ENCODE peak calls at places on chromosome 21, in ten cellular contexts. J is sigmoid colon, D is ovary, I is tibial nerve, S is SK-N-SH, W is K562, P is HepG2, Z is GM12878, L is A549, H is suprapubic skin. N is an unnamed sample.

GRCh38 chr21:41764558-41765392 is 2.1 kb downstream of the RIPK4 start:
- DNase-seq in I (no peak), P (peak; percentile 82), Z (no peak), W (no peak), S (no peak), H (no peak), L (peak; percentile 59), D (no peak), J (peak; percentile 15), N (no peak)

GRCh38 chr21:38083534-38083933 is 167.3 kb upstream of the KCNJ6 start:
- DNase-seq in W (no peak), D (no peak), L (no peak), J (no peak), S (no peak), H (no peak), Z (no peak), I (no peak), P (no peak), N (no peak)

GRCh38 chr21:41564871-41565281 is 56.9 kb upstream of the TMPRSS2 start:
- DNase-seq in J (no peak), P (peak; percentile 7), L (peak; percentile 23), S (no peak), D (no peak), Z (no peak), W (no peak), H (no peak), I (no peak), N (no peak)

GRCh38 chr21:17455028-17455353 is 57.9 kb upstream of the CXADR start:
- DNase-seq in H (no peak), D (no peak), I (no peak), W (no peak), P (no peak), Z (no peak), S (no peak), J (no peak), L (no peak), N (no peak)

GRCh38 chr21:38979271-38980196 is 173.8 kb downstream of the ETS2 start:
- DNase-seq in S (no peak), J (no peak), W (no peak), D (no peak), P (no peak), H (no peak), I (no peak), Z (no peak), L (no peak), N (no peak)

GRCh38 chr21:17460094-17460493 is 52.7 kb upstream of the CXADR start:
- DNase-seq in D (no peak), L (no peak), H (no peak), Z (no peak), S (no peak), J (no peak), P (no peak), W (no peak), I (no peak), N (no peak)

GRCh38 chr21:37582613-37583012 is 216.0 kb downstream of the DYRK1A start:
- DNase-seq in Z (no peak), W (peak; percentile 77), I (no peak), P (peak; percentile 57), D (no peak), J (no peak), H (no peak), L (peak; percentile 62), S (peak; percentile 61), N (no peak)

GRCh38 chr21:38086580-38086979 is 170.2 kb upstream of the KCNJ15 start:
- DNase-seq in P (no peak), Z (no peak), H (no peak), I (no peak), J (no peak), L (no peak), W (no peak), S (no peak), D (no peak), N (no peak)

GRCh38 chr21:27225142-27225541 is 258.3 kb upstream of the ADAMTS5 start:
- DNase-seq in Z (no peak), S (no peak), J (no peak), H (no peak), P (no peak), D (no peak), L (no peak), I (no peak), W (no peak), N (no peak)

GRCh38 chr21:37871121-37871862 is 45.0 kb downstream of the KCNJ6 start:
- DNase-seq in L (peak; percentile 35), S (no peak), P (no peak), D (no peak), Z (no peak), J (no peak), W (no peak), I (no peak), H (no peak), N (no peak)

GRCh38 chr21:16304700-16305099 is 574.9 kb downstream of the USP25 start:
- DNase-seq in J (no peak), D (no peak), P (no peak), W (no peak), S (no peak), I (no peak), L (no peak), Z (no peak), H (no peak), N (no peak)

GRCh38 chr21:16305686-16306085 is 575.9 kb downstream of the USP25 start:
- DNase-seq in S (no peak), H (no peak), Z (no peak), L (no peak), P (no peak), J (no peak), D (peak; percentile 36), W (no peak), I (no peak), N (no peak)

GRCh38 chr21:16304189-16304588 is 574.4 kb downstream of the USP25 start:
- DNase-seq in I (no peak), H (no peak), W (no peak), J (no peak), P (no peak), S (no peak), L (no peak), D (no peak), Z (no peak), N (no peak)

GRCh38 chr21:16307256-16307655 is 577.5 kb downstream of the USP25 start:
- DNase-seq in I (no peak), D (no peak), Z (no peak), P (no peak), W (no peak), J (no peak), S (no peak), L (no peak), H (no peak), N (no peak)

GRCh38 chr21:16302851-16303282 is 573.1 kb downstream of the USP25 start:
- DNase-seq in H (no peak), P (no peak), J (peak; percentile 76), Z (no peak), I (no peak), S (no peak), D (peak; percentile 50), L (peak; percentile 53), W (no peak), N (no peak)
- TF ChIP-seq EP300 in H (no peak), P (no peak), J (no peak), Z (no peak), I (peak; percentile 75), S (no peak), D (no peak), L (no peak), W (no peak), N (no peak)

GRCh38 chr21:36508948-36509347 is 29.0 kb upstream of the CLDN14 start:
- DNase-seq in P (no peak), W (no peak), H (no peak), Z (no peak), I (no peak), J (no peak), L (no peak), S (no peak), D (no peak), N (no peak)

GRCh38 chr21:36509966-36510742 is 30.2 kb upstream of the CLDN14 start:
- DNase-seq in Z (no peak), P (no peak), J (no peak), I (no peak), S (no peak), L (no peak), W (no peak), D (no peak), H (no peak), N (no peak)

GRCh38 chr21:36504067-36505058 is 24.4 kb upstream of the CLDN14 start:
- DNase-seq in I (no peak), W (peak; percentile 36), Z (no peak), S (peak; percentile 35), D (no peak), L (peak; percentile 44), J (no peak), P (peak; percentile 27), H (no peak), N (no peak)

GRCh38 chr21:36506482-36506881 is 26.6 kb upstream of the CLDN14 start:
- DNase-seq in L (no peak), D (no peak), I (no peak), Z (no peak), H (no peak), S (no peak), W (no peak), J (no peak), P (no peak), N (no peak)

GRCh38 chr21:36507397-36508018 is 27.6 kb upstream of the CLDN14 start:
- DNase-seq in J (no peak), L (no peak), W (no peak), S (no peak), Z (no peak), I (no peak), P (no peak), H (no peak), D (no peak), N (no peak)
- H3K4me1 ChIP-seq in J (peaks cover 4% of the 10 kb centered on the region), L (peaks cover 6% of the 10 kb centered on the region), W (no peaks in the 10 kb centered on the region), S (no peaks in the 10 kb centered on the region), Z (peaks cover 62% of the 10 kb centered on the region), I (no peaks in the 10 kb centered on the region), P (peaks cover 26% of the 10 kb centered on the region), H (peaks cover 32% of the 10 kb centered on the region), D (no peaks in the 10 kb centered on the region), N (no peaks in the 10 kb centered on the region)

DNA sequence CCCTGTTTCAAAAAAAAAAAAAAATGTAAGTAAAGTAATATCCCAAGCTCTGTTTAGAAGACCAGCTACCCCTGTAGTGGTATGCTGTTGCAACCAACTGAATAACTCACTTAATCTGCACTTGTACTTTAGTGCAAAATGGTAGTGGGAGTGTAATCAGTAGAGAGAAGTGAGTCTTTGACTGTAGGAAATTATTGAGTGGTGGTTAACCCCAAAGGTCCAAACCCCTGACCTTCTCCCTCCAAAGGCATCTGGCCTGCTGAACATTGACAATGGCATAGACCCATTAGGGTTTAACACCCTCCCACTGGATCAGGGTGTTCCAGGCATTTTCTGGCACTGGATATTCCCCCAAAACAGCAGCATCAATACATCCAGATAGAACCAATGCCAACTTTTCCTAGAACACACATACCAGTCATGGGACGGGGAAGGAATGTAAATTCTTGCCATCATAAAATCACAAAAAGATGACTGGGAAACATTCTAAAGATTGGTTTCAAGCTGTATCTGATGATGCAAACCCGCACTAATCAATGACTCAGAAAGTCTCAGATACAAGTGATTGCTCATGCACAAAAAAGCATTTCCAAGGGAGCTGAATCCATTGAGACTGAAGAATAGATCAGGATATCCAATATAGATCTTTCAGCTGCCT is 110.3 kb downstream of the MRPL39 start:
- DNase-seq in D (no peak), H (no peak), I (no peak), W (no peak), L (no peak), P (no peak), J (no peak), S (no peak), Z (no peak), N (no peak)
- TF ChIP-seq EP300 in D (no peak), H (no peak), I (no peak), W (no peak), L (no peak), P (no peak), J (no peak), S (no peak), Z (no peak), N (no peak)

GRCh38 chr21:34336756-34337391 is 26.9 kb upstream of the KCNE2 start:
- DNase-seq in P (no peak), S (no peak), Z (no peak), I (no peak), D (no peak), H (no peak), L (no peak), J (no peak), W (no peak), N (no peak)
- H3K4me1 ChIP-seq in P (peaks cover 13% of the 10 kb centered on the region), S (no peaks in the 10 kb centered on the region), Z (no peaks in the 10 kb centered on the region), I (no peaks in the 10 kb centered on the region), D (peaks cover 12% of the 10 kb centered on the region), H (peaks cover 4% of the 10 kb centered on the region), L (no peaks in the 10 kb centered on the region), J (peaks cover 40% of the 10 kb centered on the region), W (no peaks in the 10 kb centered on the region), N (peaks cover 17% of the 10 kb centered on the region)